ENCODE peak calls at places on chromosomes 4 and X, in four cellular contexts. U is tibial artery, H is Panc1, R is transverse colon. O is an unnamed sample.

GRCh38 chr4:8274066-8274652 is 4.6 kb downstream of the HTRA3 start:
- DNase-seq in R (no peak), U (no peak), H (no peak), O (no peak)

GRCh38 chr4:8284391-8284790 is 14.8 kb downstream of the HTRA3 start:
- DNase-seq in H (no peak), R (no peak), U (no peak), O (no peak)

GRCh38 chrX:19625612-19626011 is 110.3 kb upstream of the MAP3K15 start:
- DNase-seq in R (peak; percentile 25), H (no peak), U (no peak), O (no peak)

GRCh38 chrX:1094934-1095333 is 117.5 kb downstream of the CRLF2 start:
- DNase-seq in R (no peak), H (no peak), U (no peak), O (no peak)

GRCh38 chr4:137212601-137213000 is 319.7 kb downstream of the PCDH18 start:
- DNase-seq in R (no peak), U (no peak), H (no peak), O (peak; percentile 9)

GRCh38 chr4:6198768-6199343 is 1.5 kb downstream of the JAKMIP1 start:
- DNase-seq in U (peak; percentile 10), H (no peak), R (no peak), O (no peak)

GRCh38 chr4:139556735-139557505 is 901 bp upstream of the SETD7 start:
- DNase-seq in H (no peak), R (peak; percentile 81), U (peak; percentile 57), O (peak; percentile 62)

GRCh38 chrX:119417376-119417775 is 18.2 kb downstream of the SLC25A43 start:
- DNase-seq in R (no peak), H (no peak), U (no peak), O (no peak)

GRCh38 chr4:169927280-169927679 is 98.9 kb downstream of the MFAP3L start:
- DNase-seq in H (no peak), R (no peak), U (no peak), O (no peak)

GRCh38 chrX:39437670-39438441 is 636.6 kb downstream of the MID1IP1 start:
- DNase-seq in U (no peak), H (no peak), R (no peak), O (no peak)

GRCh38 chrX:115562492-115562872 is 1.5 kb downstream of the PLS3 start:
- DNase-seq in H (no peak), R (no peak), U (no peak), O (peak; percentile 0)

GRCh38 chr4:30283336-30283735 is 436.8 kb upstream of the PCDH7 start:
- DNase-seq in H (no peak), R (no peak), U (no peak), O (no peak)

GRCh38 chrX:133081990-133082389 is 14.9 kb downstream of the USP26 start:
- DNase-seq in R (no peak), H (no peak), U (no peak), O (no peak)

GRCh38 chr4:109921384-109921808 is 8.7 kb downstream of the EGF start:
- DNase-seq in R (no peak), H (no peak), U (no peak), O (no peak)

GRCh38 chr4:78569291-78569821 is 17.8 kb downstream of the ANXA3 start:
- DNase-seq in R (no peak), U (no peak), H (no peak), O (no peak)

GRCh38 chr4:74316397-74316796 is 8.1 kb downstream of the EPGN start:
- DNase-seq in H (no peak), U (no peak), R (no peak), O (no peak)

GRCh38 chr4:169340834-169341233 is 70.1 kb upstream of the SH3RF1 start:
- DNase-seq in H (no peak), U (no peak), R (no peak), O (peak; percentile 18)

GRCh38 chr4:95674451-95675095 is 125.8 kb upstream of the UNC5C start:
- DNase-seq in U (no peak), H (no peak), R (no peak), O (no peak)

GRCh38 chrX:2547746-2548145 is 47.0 kb upstream of the DHRSX start:
- DNase-seq in H (no peak), U (no peak), R (no peak), O (no peak)

GRCh38 chr4:74197123-74197522 is 39.2 kb downstream of the MTHFD2L start:
- DNase-seq in R (no peak), H (no peak), U (no peak), O (no peak)

GRCh38 chrX:27840881-27841280 is 33.1 kb downstream of the MAGEB10 start:
- DNase-seq in U (no peak), H (no peak), R (no peak), O (no peak)

DNA sequence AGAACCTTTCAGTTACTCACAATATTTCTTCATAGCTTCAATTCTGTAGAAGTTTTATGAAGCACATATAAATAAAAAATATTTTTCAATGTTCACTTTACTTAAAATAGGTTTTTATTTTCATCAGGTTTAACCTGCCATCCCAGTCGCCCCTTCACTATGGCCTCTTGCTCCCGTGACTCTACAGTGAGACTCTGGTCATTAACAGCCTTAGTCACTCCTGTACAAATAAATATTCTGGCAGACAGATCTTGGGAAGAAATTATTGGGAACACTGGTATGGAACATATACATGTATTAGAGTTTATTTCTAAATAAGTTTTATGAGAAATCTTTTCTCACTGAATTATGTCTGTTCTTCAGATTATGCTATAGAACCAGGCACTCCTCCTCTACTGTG is 45.7 kb downstream of the SPATA4 start:
- DNase-seq in R (no peak), U (no peak), H (no peak), O (no peak)
- H3K27ac ChIP-seq in R (no peak overlapping the region), U (no peak overlapping the region), H (no peak overlapping the region), O (no peak overlapping the region)

DNA sequence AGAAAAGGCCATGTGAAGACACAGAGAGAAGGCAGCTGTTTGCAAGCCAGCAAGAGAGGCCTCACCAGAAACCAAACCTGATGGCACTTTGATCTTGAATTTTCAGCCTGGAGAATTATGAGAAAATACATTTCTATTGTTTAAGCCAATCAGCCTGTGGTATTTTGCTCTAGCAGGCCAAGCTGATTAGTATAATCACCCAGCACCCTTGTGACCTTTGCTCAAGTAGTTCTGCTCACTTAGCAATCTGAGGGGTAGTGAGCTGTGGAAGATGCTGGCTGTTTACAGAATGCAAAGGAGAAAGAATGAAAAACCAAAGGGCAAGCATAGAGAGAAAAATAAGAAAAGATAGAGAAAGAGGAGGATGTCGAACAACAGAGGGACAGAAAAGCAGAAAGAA is 396.4 kb upstream of the BOD1L1 start:
- DNase-seq in R (no peak), U (no peak), H (no peak), O (no peak)
- H3K27ac ChIP-seq in R (no peak overlapping the region), U (no peak overlapping the region), H (no peak overlapping the region), O (no peak overlapping the region)

DNA sequence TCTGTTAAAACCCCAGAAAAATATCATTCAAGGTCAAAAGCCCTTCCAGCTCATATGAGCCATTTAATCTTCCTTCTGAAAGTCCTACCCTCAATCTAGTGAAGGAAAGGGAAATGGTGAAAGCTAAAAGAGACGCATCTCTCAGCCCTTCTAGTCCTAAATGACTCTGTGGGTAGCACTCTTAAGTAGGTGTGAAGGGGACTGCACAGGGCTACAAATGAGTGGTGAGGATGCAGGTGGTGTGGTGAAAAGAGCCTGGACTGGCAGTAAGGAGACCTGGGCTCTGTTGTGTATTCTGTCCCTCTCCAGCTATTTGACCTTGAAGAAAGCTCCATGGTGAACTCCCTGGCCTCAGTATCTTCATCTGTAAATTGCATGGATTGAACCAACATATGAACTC is 671.8 kb upstream of the DIPK2B start:
- DNase-seq in U (no peak), R (no peak), H (no peak), O (no peak)
- H3K27ac ChIP-seq in U (no peak overlapping the region), R (no peak overlapping the region), H (no peak overlapping the region), O (no peak overlapping the region)

DNA sequence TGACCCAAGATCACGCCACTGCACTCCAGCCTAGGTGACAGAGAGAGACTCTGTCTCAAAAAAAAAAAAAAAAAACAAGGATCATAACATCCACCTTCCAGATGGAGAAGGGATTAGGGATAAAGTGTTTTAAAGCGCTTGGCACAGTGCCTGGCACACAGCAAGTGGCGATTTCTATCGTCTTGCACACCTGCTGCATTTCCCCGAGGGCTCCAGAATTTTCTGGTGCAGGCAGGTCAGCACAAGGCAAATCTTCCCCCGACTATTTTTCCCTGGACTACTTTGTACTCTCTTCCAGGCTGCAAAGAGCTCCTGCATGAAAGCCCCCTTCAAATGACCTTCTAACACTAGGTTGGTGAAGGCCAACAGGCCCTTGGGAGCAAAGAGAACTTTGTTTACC is 57.3 kb downstream of the APBB2 start:
- DNase-seq in R (peak; percentile 48), U (no peak), H (no peak), O (no peak)
- H3K27ac ChIP-seq in R (peak overlapping the region; percentile 44), U (peak overlapping the region; percentile 65), H (no peak overlapping the region), O (peak overlapping the region; percentile 13)

GRCh38 chrX:35351212-35351611 is 408.6 kb downstream of the FAM47B start:
- DNase-seq in H (no peak), U (no peak), R (no peak), O (no peak)
- H3K27ac ChIP-seq in H (no peak overlapping the region), U (no peak overlapping the region), R (no peak overlapping the region), O (no peak overlapping the region)